ENCODE peak calls at places on chromosomes 11 and 22, in nine cellular contexts. V, F, C, J, H, W, K, E and T are unnamed samples.

GRCh38 chr22:26576026-26576680 is 13.8 kb downstream of the TPST2 start:
- DNase-seq in K (no peak), W (no peak), H (no peak), J (no peak), C (no peak), F (no peak), V (no peak), E (no peak), T (no peak)

GRCh38 chr22:28802595-28803087 is 2.3 kb upstream of the XBP1 start:
- DNase-seq in F (no peak), J (no peak), W (no peak), H (no peak), V (no peak), E (no peak), C (no peak), K (no peak), T (no peak)

GRCh38 chr22:33427461-33427860 is 369.3 kb upstream of the SYN3 start:
- DNase-seq in K (no peak), J (no peak), C (no peak), W (no peak), F (no peak), V (no peak), H (no peak), E (no peak), T (no peak)

GRCh38 chr11:57597461-57597892 is at the start of gene SERPING1:
- DNase-seq in C (no peak), F (peak), W (no peak), J (peak), V (no peak), H (peak), E (peak), K (no peak), T (peak)

GRCh38 chr11:19905280-19905853 is 192.7 kb downstream of the NAV2 start:
- DNase-seq in J (peak), W (no peak), V (no peak), C (peak), H (peak), K (no peak), E (no peak), F (no peak), T (no peak)

GRCh38 chr11:73173755-73174494 is 31.8 kb upstream of the FCHSD2 start:
- DNase-seq in W (no peak), E (peak), V (no peak), C (no peak), J (no peak), K (no peak), H (no peak), F (peak), T (no peak)

GRCh38 chr11:85732968-85733367 is 47.0 kb upstream of the CCDC89 start:
- DNase-seq in C (no peak), H (no peak), F (no peak), V (no peak), K (no peak), W (no peak), E (no peak), J (no peak), T (no peak)

GRCh38 chr22:31210830-31211503 is 1.1 kb upstream of the LIMK2 start:
- DNase-seq in H (no peak), V (no peak), F (peak), W (no peak), K (no peak), J (no peak), E (no peak), C (no peak), T (no peak)

GRCh38 chr11:113153847-113154246 is 160.5 kb upstream of the TTC12 start:
- DNase-seq in F (no peak), J (no peak), H (no peak), C (no peak), E (no peak), W (no peak), K (no peak), V (no peak), T (no peak)

GRCh38 chr11:106156290-106156937 is 79.0 kb downstream of the AASDHPPT start:
- DNase-seq in C (peak), H (peak), F (no peak), J (peak), E (no peak), V (peak), K (no peak), W (peak), T (no peak)

GRCh38 chr22:32446321-32446720 is 17.9 kb downstream of the BPIFC start:
- DNase-seq in F (no peak), V (no peak), K (no peak), H (no peak), E (no peak), W (no peak), C (peak), J (no peak), T (no peak)

GRCh38 chr22:19766506-19767426 is 6.2 kb downstream of the TBX1 start:
- DNase-seq in J (peak), C (no peak), W (no peak), F (peak), H (peak), V (no peak), K (peak), E (peak), T (peak)

GRCh38 chr11:60970890-60971289 is 590 bp upstream of the CD6 start:
- DNase-seq in E (no peak), F (no peak), H (no peak), C (no peak), J (no peak), V (no peak), K (no peak), W (no peak), T (no peak)
- H3K4me3 ChIP-seq in E (no peak), F (no peak), H (no peak), C (no peak), J (no peak), V (no peak), K (peak), W (no peak), T (no peak)

DNA sequence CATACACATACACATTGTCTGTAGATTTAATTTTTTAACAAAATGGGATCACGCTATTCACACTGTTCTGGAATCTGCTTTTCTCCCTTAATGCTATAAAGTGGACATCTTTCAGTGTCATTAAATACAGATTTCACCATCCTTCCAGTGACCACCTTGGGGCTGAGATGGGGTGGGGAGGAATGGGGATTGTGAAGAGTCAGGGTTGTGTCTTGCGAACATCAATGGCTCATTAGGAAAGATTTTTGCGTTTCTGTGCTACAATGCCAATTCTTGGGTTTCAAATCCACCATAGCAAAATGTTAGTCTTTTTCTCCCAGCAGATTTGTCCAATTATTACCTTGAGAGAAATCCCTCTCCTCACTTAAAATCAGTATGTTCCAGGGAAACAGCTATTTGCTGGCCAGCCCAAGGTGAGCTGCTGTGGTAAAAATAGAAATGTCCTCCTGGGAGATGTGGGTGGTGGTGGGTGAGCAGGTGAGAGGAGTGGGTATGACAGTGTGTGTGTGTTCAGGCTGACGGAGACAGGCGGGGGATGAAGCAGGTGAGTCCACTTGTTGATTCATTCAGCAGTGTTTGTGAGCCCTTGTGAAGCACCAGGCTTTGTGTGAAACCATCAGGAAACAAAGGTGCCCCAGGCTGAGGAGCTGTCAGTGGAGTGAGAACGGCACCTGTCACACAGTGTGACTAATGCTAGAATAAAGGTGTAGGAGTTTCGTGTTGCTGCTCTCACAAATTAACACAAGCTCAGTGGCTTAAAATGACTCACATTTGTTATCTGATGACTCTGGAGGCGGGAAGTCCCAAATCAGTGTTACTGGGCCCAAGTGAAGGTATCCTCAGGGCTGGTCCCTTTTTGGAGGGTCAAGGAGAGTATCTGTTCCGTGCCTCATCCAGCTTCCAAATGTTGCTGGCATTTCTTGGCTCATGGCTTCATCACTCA is 1.7 kb upstream of the CBX6 start:
- DNase-seq in V (peak), H (no peak), E (no peak), J (peak), C (peak), W (no peak), K (no peak), F (no peak), T (no peak)
- H3K4me3 ChIP-seq in V (peak), H (peak), E (no peak), J (peak), C (peak), W (peak), K (no peak), F (peak), T (peak)

GRCh38 chr11:63882555-63883242 is 34.3 kb downstream of the RCOR2 start:
- DNase-seq in J (no peak), H (peak), E (no peak), C (no peak), V (no peak), W (peak), F (peak), K (no peak), T (peak)
- H3K4me3 ChIP-seq in J (no peak), H (peak), E (no peak), C (no peak), V (no peak), W (no peak), F (no peak), K (no peak), T (no peak)

GRCh38 chr11:41457216-41458014 is 2.0 kb downstream of the LRRC4C start:
- DNase-seq in C (peak), W (no peak), J (no peak), E (no peak), F (no peak), V (no peak), H (peak), K (no peak), T (no peak)

GRCh38 chr11:41459602-41460405 is at the start of gene LRRC4C:
- DNase-seq in V (no peak), C (peak), H (peak), J (no peak), F (no peak), K (no peak), E (no peak), W (no peak), T (no peak)

GRCh38 chr11:41461057-41461681 is 1.7 kb upstream of the LRRC4C start:
- DNase-seq in F (no peak), C (peak), K (no peak), J (peak), E (no peak), W (peak), V (no peak), H (peak), T (no peak)

GRCh38 chr11:41451011-41451410 is 8.4 kb downstream of the LRRC4C start:
- DNase-seq in F (no peak), K (no peak), C (no peak), J (no peak), H (no peak), V (no peak), E (no peak), W (no peak), T (no peak)

GRCh38 chr11:41456288-41456687 is 3.2 kb downstream of the LRRC4C start:
- DNase-seq in J (no peak), F (no peak), H (peak), K (no peak), E (no peak), W (peak), C (no peak), V (no peak), T (no peak)
- H3K4me3 ChIP-seq in J (no peak), F (no peak), H (peak), K (no peak), E (no peak), W (no peak), C (no peak), V (no peak), T (no peak)

GRCh38 chr22:44116755-44117684 is 63.7 kb upstream of the PARVG start:
- DNase-seq in J (no peak), H (no peak), W (no peak), K (no peak), F (peak), E (peak), V (no peak), C (no peak), T (no peak)

GRCh38 chr22:44118645-44119315 is 61.9 kb upstream of the PARVG start:
- DNase-seq in W (no peak), K (no peak), E (no peak), C (no peak), H (no peak), J (no peak), V (no peak), F (no peak), T (peak)

GRCh38 chr22:44120314-44120704 is 60.4 kb upstream of the PARVG start:
- DNase-seq in H (no peak), K (no peak), E (no peak), F (no peak), C (no peak), V (no peak), W (no peak), J (no peak), T (no peak)

GRCh38 chr22:44119669-44120313 is 60.9 kb upstream of the PARVG start:
- DNase-seq in W (no peak), F (no peak), H (no peak), V (no peak), J (no peak), K (no peak), C (no peak), E (peak), T (peak)

DNA sequence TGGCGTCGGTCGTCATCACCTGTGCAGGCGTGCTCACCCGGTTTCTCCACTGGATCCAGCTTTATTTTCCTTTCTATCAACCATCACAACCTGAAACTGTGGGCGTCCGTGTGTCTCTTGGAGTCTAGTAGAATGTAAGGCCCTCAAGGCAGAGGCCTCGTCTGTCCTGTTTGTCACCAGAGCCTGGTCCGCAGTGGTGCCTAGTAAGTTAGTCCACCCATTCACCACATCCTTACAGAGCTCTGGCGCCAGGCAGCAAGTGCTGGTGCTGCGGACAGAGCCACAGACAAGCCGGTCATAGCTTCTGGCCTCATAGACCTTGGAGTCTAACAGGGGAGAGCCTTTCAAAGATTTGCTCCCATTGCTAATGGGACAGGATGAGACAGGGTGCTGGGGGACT is 64.4 kb upstream of the PARVG start:
- DNase-seq in V (no peak), K (no peak), J (no peak), W (no peak), E (no peak), F (no peak), H (no peak), C (no peak), T (no peak)
- H3K4me3 ChIP-seq in V (no peak), K (no peak), J (no peak), W (no peak), E (no peak), F (no peak), H (no peak), C (no peak), T (no peak)